ENCODE peak calls at places on chromosomes 5 and 9, in four cellular contexts. H, C, W and L are unnamed samples.

GRCh38 chr5:36573441-36573840 is 33.0 kb upstream of the SLC1A3 start:
- DNase-seq in C (no peak), H (peak), W (no peak), L (no peak)

GRCh38 chr5:42620579-42621216 is 135.9 kb upstream of the CCDC152 start:
- DNase-seq in H (no peak), W (no peak), C (no peak), L (no peak)

GRCh38 chr5:83467315-83468044 is 4.1 kb upstream of the VCAN start:
- DNase-seq in H (peak), C (no peak), W (no peak), L (no peak)

GRCh38 chr5:157721159-157721558 is 10.1 kb upstream of the THG1L start:
- DNase-seq in C (no peak), W (no peak), H (no peak), L (no peak)

GRCh38 chr5:141611289-141611688 is 7.5 kb downstream of the DIAPH1 start:
- DNase-seq in W (no peak), H (no peak), C (no peak), L (no peak)

GRCh38 chr5:141565826-141566575 is 52.8 kb downstream of the DIAPH1 start:
- DNase-seq in H (peak), C (no peak), W (no peak), L (no peak)

GRCh38 chr9:121771418-121771817 is 120.0 kb downstream of the DAB2IP start:
- DNase-seq in H (no peak), W (no peak), C (no peak), L (no peak)

GRCh38 chr5:134070648-134070978 is 43.9 kb upstream of the TCF7 start:
- DNase-seq in W (no peak), H (peak), C (no peak), L (no peak)

GRCh38 chr9:82882133-82882532 is 180.8 kb downstream of the RASEF start:
- DNase-seq in W (no peak), C (no peak), H (peak), L (no peak)

GRCh38 chr9:19926774-19927173 is 137.9 kb upstream of the SLC24A2 start:
- DNase-seq in W (no peak), H (no peak), C (no peak), L (no peak)

GRCh38 chr9:69570091-69570451 is 102.1 kb downstream of the APBA1 start:
- DNase-seq in H (no peak), C (no peak), W (no peak), L (no peak)

GRCh38 chr5:172943283-172943841 is 15.9 kb upstream of the RPL26L1 start:
- DNase-seq in C (no peak), W (peak), H (peak), L (no peak)

GRCh38 chr5:14299666-14300065 is 156.5 kb downstream of the TRIO start:
- DNase-seq in H (no peak), W (no peak), C (no peak), L (no peak)

GRCh38 chr9:133202145-133202513 is 6.9 kb downstream of the OBP2B start:
- DNase-seq in H (no peak), C (no peak), W (no peak), L (no peak)

GRCh38 chr5:125006011-125006685 is 259.7 kb upstream of the ZNF608 start:
- DNase-seq in H (no peak), C (peak), W (no peak), L (no peak)

GRCh38 chr5:134184155-134185135 is 7.7 kb upstream of the SKP1 start:
- DNase-seq in W (peak), H (peak), C (peak), L (peak)

GRCh38 chr5:146565764-146566163 is 49.8 kb upstream of the GPR151 start:
- DNase-seq in W (peak), H (peak), C (no peak), L (no peak)

DNA sequence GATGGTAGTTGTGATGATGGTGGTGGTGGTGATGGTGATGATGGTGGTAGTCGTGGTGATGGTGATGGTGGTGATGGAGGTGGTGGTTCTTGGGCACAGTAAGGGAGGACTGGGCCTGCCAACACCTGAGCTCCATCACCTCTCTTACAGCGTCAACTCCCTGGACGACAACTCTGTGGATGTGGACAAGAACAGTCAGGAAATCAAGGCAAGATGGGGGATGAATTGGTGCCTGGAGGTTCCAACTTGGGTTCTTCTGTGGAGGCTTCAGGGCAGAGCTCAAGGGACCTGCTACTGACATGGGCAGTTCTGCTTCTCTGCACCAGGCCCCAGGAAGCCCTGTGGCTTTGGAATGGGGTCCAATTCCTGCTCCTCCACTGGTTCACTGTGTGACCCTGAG is 17.4 kb downstream of the GPRIN1 start:
- DNase-seq in C (no peak), H (no peak), W (no peak), L (no peak)
- TF ChIP-seq CTCF in C (no peak), H (no peak), W (no peak), L (no peak)

GRCh38 chr5:150227606-150228273 is 37.9 kb downstream of the SLC6A7 start:
- DNase-seq in W (no peak), H (peak), C (no peak), L (no peak)
- TF ChIP-seq CHD1 in W (no peak), H (no peak), C (no peak), L (no peak)

GRCh38 chr9:93587651-93588347 is 11.4 kb downstream of the PHF2 start:
- DNase-seq in C (no peak), W (peak), H (no peak), L (no peak)
- TF ChIP-seq CTCF in C (no peak), W (peak), H (peak), L (peak)

DNA sequence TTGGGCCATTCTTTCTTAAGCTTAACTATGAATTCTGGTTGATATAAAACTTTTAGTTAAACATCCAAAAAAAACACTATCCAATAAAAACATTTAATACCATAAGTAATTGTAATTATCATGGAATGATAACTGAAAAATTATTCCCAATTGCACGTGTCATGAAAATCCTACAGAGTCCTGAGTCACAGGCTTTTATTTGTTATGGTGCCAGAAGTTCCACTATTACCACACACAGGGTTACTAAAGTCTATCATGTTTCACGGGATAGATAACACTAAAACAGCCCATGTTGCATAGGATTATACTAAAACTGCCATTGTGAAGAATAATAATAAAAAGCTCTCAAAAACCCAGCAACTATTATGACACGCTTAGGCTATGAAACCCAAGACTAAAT is 1381.8 kb downstream of the EFNA5 start:
- DNase-seq in W (no peak), C (no peak), H (peak), L (no peak)
- TF ChIP-seq CHD1 in W (no peak), C (no peak), H (no peak), L (no peak)

DNA sequence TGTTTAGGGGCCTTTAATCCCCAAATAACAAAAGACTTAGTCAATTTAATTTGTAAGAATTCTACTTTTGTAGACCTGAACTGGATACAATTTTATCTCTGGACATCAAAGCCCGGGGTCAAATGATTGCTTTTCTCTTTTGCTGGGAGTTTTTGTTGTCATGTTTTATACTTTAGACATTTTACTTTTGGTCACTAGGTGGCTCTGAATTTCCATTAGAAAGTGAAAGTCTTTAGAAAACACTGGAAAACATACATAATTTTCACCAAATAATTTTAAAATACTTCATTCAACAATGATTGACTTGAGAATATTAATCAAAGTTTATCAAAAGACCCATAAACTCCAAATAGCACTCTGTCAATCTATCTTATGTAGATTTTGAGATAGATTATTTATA is 2.8 kb upstream of the PCA3 start:
- DNase-seq in W (no peak), H (peak), C (no peak), L (no peak)
- TF ChIP-seq CTCF in W (peak), H (peak), C (no peak), L (no peak)

DNA sequence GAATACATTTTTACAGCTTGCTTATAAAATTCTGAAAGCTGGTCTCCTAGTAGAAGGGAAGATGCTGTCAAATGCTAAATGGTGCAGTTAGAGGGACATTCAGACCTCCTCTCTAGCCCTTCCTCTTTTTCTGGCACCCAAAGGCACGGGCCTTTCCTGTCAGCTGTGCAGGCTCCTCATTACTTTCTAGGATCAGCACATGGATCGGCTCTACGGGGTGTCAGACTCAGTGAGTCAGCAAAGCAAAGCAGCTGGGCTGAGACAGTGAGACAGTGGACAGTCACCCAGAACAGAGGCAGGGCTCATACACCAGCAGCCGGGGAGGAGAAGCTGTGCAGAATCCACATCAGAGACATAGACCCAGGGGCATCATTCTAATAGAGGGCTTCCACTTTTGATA is 80.1 kb upstream of the TNC start:
- DNase-seq in W (no peak), C (no peak), H (peak), L (no peak)
- TF ChIP-seq CHD1 in W (no peak), C (no peak), H (no peak), L (no peak)